ENCODE peak calls at places on chromosome 12, in seven cellular contexts. Z, I, F, R, B, U and D are unnamed samples.

GRCh38 chr12:117367006-117367638 is 5.7 kb upstream of the NOS1 start:
- DNase-seq in Z (peak; percentile 92), I (peak; percentile 66), F (peak; percentile 68), R (peak; percentile 85), B (peak; percentile 54), U (no peak), D (peak; percentile 82)

GRCh38 chr12:18160901-18161300 is 70.9 kb upstream of the RERGL start:
- DNase-seq in Z (no peak), I (no peak), F (no peak), R (no peak), B (no peak), U (no peak), D (no peak)

GRCh38 chr12:13436696-13437391 is 240.3 kb downstream of the EMP1 start:
- DNase-seq in Z (no peak), I (peak; percentile 14), F (no peak), R (peak; percentile 40), B (no peak), U (no peak), D (no peak)

GRCh38 chr12:108805136-108805535 is 52.2 kb downstream of the SSH1 start:
- DNase-seq in Z (no peak), I (no peak), F (no peak), R (no peak), B (no peak), U (no peak), D (no peak)

GRCh38 chr12:81758421-81759214 is 532 bp downstream of the PPFIA2 start:
- DNase-seq in Z (no peak), I (peak; percentile 14), F (no peak), R (peak; percentile 5), B (peak; percentile 54), U (no peak), D (no peak)

GRCh38 chr12:69500631-69501030 is 30.4 kb downstream of the FRS2 start:
- DNase-seq in Z (no peak), I (no peak), F (no peak), R (no peak), B (no peak), U (no peak), D (no peak)

GRCh38 chr12:94207467-94208432 is 59.4 kb downstream of the PLXNC1 start:
- DNase-seq in Z (no peak), I (peak; percentile 12), F (no peak), R (no peak), B (no peak), U (no peak), D (no peak)

GRCh38 chr12:131102493-131102931 is 148.8 kb downstream of the ADGRD1 start:
- DNase-seq in Z (peak; percentile 31), I (no peak), F (no peak), R (no peak), B (no peak), U (no peak), D (no peak)

GRCh38 chr12:131610181-131610580 is 100.7 kb upstream of the SFSWAP start:
- DNase-seq in Z (no peak), I (no peak), F (no peak), R (no peak), B (no peak), U (no peak), D (no peak)

GRCh38 chr12:102427542-102427923 is 52.8 kb downstream of the IGF1 start:
- DNase-seq in Z (no peak), I (peak; percentile 47), F (peak; percentile 80), R (no peak), B (peak; percentile 61), U (no peak), D (no peak)

GRCh38 chr12:49612210-49612609 is 6.8 kb upstream of the FAM186B start:
- DNase-seq in Z (no peak), I (no peak), F (no peak), R (no peak), B (no peak), U (no peak), D (no peak)

GRCh38 chr12:111034148-111034910 is 114.0 kb upstream of the MYL2 start:
- DNase-seq in Z (no peak), I (no peak), F (no peak), R (no peak), B (no peak), U (no peak), D (no peak)

GRCh38 chr12:115000038-115000437 is 316.1 kb upstream of the TBX3 start:
- DNase-seq in Z (peak; percentile 63), I (no peak), F (no peak), R (peak; percentile 82), B (no peak), U (no peak), D (no peak)

GRCh38 chr12:102992297-102992696 is 34.8 kb downstream of the ASCL1 start:
- DNase-seq in Z (no peak), I (no peak), F (no peak), R (peak; percentile 10), B (no peak), U (no peak), D (no peak)

GRCh38 chr12:121467638-121468403 is 67.9 kb downstream of the RNF34 start:
- DNase-seq in Z (peak; percentile 67), I (peak; percentile 27), F (no peak), R (peak; percentile 31), B (peak; percentile 76), U (no peak), D (no peak)

GRCh38 chr12:68871899-68872298 is 61.1 kb downstream of the CPM start:
- DNase-seq in Z (no peak), I (no peak), F (no peak), R (peak; percentile 47), B (no peak), U (no peak), D (no peak)

GRCh38 chr12:52035926-52036325 is 15.3 kb upstream of the NR4A1 start:
- DNase-seq in Z (no peak), I (no peak), F (no peak), R (no peak), B (peak; percentile 49), U (no peak), D (no peak)

GRCh38 chr12:52036587-52037171 is 14.6 kb upstream of the NR4A1 start:
- DNase-seq in Z (peak; percentile 95), I (peak; percentile 94), F (peak; percentile 83), R (peak; percentile 83), B (peak; percentile 92), U (peak; percentile 92), D (no peak)

GRCh38 chr12:52033506-52034258 is 17.6 kb upstream of the NR4A1 start:
- DNase-seq in Z (peak; percentile 58), I (no peak), F (no peak), R (no peak), B (no peak), U (no peak), D (no peak)

GRCh38 chr12:52038447-52038846 is 12.8 kb upstream of the NR4A1 start:
- DNase-seq in Z (no peak), I (no peak), F (no peak), R (no peak), B (no peak), U (no peak), D (no peak)

DNA sequence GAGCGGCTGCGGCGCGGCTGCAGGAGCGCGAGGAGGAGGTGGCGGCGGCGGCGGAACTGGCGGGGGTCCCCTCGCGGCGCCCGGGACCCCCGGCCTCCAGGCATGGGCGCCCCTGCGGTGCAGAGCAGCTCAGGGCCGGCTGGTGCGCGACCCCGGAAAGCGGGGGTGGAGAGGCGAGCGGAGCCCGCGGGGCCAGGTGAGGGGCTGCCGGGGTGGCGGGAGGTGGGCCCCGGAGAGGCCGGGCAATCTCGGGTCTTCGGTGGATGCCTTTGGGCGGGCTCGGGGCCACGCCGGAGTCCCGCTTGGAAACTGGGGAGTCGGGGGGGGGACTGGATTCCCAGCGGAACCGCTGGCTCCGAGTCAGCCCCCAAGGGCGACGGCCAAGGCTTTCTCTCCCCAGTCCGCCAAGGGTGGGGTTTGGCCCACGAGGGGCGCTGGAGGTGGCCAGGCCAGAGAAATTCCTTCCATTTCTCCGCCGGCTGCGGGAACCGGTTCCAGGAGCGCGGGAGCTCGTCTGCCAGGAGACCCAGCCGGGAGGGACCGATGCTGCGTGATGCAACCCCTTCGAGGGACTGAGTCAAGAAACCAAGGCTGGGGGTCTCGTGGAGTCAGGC is 13.9 kb upstream of the NR4A1 start:
- DNase-seq in Z (peak; percentile 79), I (peak; percentile 66), F (no peak), R (no peak), B (peak; percentile 85), U (no peak), D (no peak)
- H3K27ac ChIP-seq in Z (no peak overlapping the region), I (peak overlapping the region; percentile 96), F (peak overlapping the region; percentile 95), R (peak overlapping the region; percentile 81), B (peak overlapping the region; percentile 91), U (peak overlapping the region; percentile 9), D (no peak overlapping the region)

DNA sequence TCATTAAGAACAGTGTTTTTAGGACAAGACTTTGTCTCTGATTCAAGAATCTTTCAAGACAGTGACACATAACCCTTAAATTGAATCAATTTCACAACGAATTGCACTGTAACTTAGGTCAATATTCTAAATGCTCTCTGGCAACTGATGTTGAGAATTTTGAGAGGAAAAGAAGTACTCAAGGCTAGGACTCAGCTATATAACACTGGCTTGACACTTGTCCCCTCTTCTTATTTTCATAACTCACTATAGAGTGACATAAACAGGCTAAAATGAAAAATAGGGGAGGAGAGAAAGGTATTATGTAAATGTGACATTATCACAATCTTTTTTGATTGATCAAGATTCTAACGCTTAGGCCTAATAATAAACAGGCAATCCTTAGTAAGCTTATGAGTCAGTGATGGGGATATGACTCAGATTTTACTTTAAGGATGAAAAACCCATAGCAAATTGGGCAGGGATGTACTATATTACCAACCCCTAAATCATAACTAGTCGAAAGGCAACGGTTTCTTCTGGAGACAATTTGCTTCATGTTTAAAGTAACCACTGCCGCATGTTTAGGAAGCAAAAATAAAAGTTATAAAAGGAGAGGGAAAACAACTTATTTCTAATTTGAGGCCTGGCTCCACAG is 10.9 kb downstream of the BTG1 start:
- DNase-seq in Z (no peak), I (no peak), F (no peak), R (no peak), B (no peak), U (no peak), D (no peak)
- H3K4me1 ChIP-seq in Z (peaks cover 53% of the 10 kb centered on the region), I (peaks cover 89% of the 10 kb centered on the region), F (peaks cover 73% of the 10 kb centered on the region), R (peaks cover 83% of the 10 kb centered on the region), B (peaks cover 4% of the 10 kb centered on the region), U (peaks cover 70% of the 10 kb centered on the region), D (peaks cover 3% of the 10 kb centered on the region)

GRCh38 chr12:10720974-10721565 is 2.1 kb downstream of the YBX3 start:
- DNase-seq in Z (no peak), I (no peak), F (no peak), R (no peak), B (no peak), U (no peak), D (no peak)

GRCh38 chr12:10721654-10722501 is 1.2 kb downstream of the YBX3 start:
- DNase-seq in Z (peak; percentile 95), I (peak; percentile 94), F (peak; percentile 98), R (peak; percentile 95), B (peak; percentile 96), U (peak; percentile 88), D (no peak)

GRCh38 chr12:10717410-10717809 is 5.7 kb downstream of the YBX3 start:
- DNase-seq in Z (no peak), I (no peak), F (no peak), R (no peak), B (no peak), U (no peak), D (no peak)

GRCh38 chr12:10718279-10718821 is 4.8 kb downstream of the YBX3 start:
- DNase-seq in Z (no peak), I (no peak), F (peak; percentile 69), R (no peak), B (no peak), U (no peak), D (no peak)

GRCh38 chr12:10719482-10719881 is 3.6 kb downstream of the YBX3 start:
- DNase-seq in Z (no peak), I (peak; percentile 24), F (peak; percentile 83), R (no peak), B (no peak), U (no peak), D (no peak)
- H3K27ac ChIP-seq in Z (no peak overlapping the region), I (peak overlapping the region; percentile 99), F (peak overlapping the region; percentile 99), R (no peak overlapping the region), B (no peak overlapping the region), U (no peak overlapping the region), D (no peak overlapping the region)

GRCh38 chr12:104378427-104378826 is 74.9 kb downstream of the EID3 start:
- DNase-seq in Z (no peak), I (no peak), F (no peak), R (no peak), B (no peak), U (no peak), D (no peak)
- H3K4me1 ChIP-seq in Z (no peaks in the 10 kb centered on the region), I (peaks cover 9% of the 10 kb centered on the region), F (no peaks in the 10 kb centered on the region), R (peaks cover 30% of the 10 kb centered on the region), B (no peaks in the 10 kb centered on the region), U (no peaks in the 10 kb centered on the region), D (peaks cover 3% of the 10 kb centered on the region)